ENCODE peak calls at places on chromosomes 6 and 20, in four cellular contexts. Y is K562, F is HepG2, C is WTC11. A is an unnamed sample.

GRCh38 chr6:48809700-48810099 is 653.4 kb downstream of the MMUT start:
- DNase-seq in Y (no peak), F (no peak), C (no peak), A (no peak)

GRCh38 chr6:166007349-166008263 is 160.0 kb downstream of the TBXT start:
- DNase-seq in Y (no peak), F (no peak), C (no peak), A (no peak)

GRCh38 chr6:119446623-119447008 is 97.1 kb upstream of the MAN1A1 start:
- DNase-seq in Y (no peak), F (no peak), C (no peak), A (no peak)

GRCh38 chr6:130520235-130520634 is 154.4 kb downstream of the TMEM200A start:
- DNase-seq in Y (no peak), F (no peak), C (no peak), A (no peak)

GRCh38 chr20:22962567-22963439 is 72.3 kb upstream of the SSTR4 start:
- DNase-seq in Y (no peak), F (no peak), C (no peak), A (peak; percentile 67)

GRCh38 chr6:145731432-145731831 is 3.9 kb downstream of the EPM2A start:
- DNase-seq in Y (no peak), F (no peak), C (no peak), A (no peak)

GRCh38 chr6:39388526-39389371 is 66.2 kb upstream of the KCNK16 start:
- DNase-seq in Y (no peak), F (no peak), C (no peak), A (no peak)

GRCh38 chr6:15329154-15329781 is 83.4 kb downstream of the JARID2 start:
- DNase-seq in Y (no peak), F (no peak), C (no peak), A (no peak)

GRCh38 chr6:13412639-13413465 is 74.5 kb downstream of the GFOD1 start:
- DNase-seq in Y (no peak), F (peak; percentile 80), C (no peak), A (no peak)

GRCh38 chr6:7108196-7108963 is 619 bp downstream of the RREB1 start:
- DNase-seq in Y (peak; percentile 67), F (peak; percentile 35), C (peak; percentile 60), A (peak; percentile 44)

GRCh38 chr20:62686869-62687830 is 21.5 kb upstream of the NTSR1 start:
- DNase-seq in Y (no peak), F (no peak), C (no peak), A (no peak)

GRCh38 chr6:148513145-148514071 is 170.8 kb downstream of the SASH1 start:
- DNase-seq in Y (no peak), F (no peak), C (no peak), A (no peak)

GRCh38 chr6:16707101-16707783 is 54.0 kb downstream of the ATXN1 start:
- DNase-seq in Y (no peak), F (no peak), C (no peak), A (no peak)

GRCh38 chr6:33169286-33170175 is 22.7 kb downstream of the COL11A2 start:
- DNase-seq in Y (no peak), F (no peak), C (no peak), A (no peak)

GRCh38 chr20:45487231-45487635 is 17.7 kb downstream of the WFDC2 start:
- DNase-seq in Y (peak; percentile 52), F (no peak), C (peak; percentile 58), A (no peak)

GRCh38 chr6:1618305-1619105 is 8.8 kb downstream of the FOXC1 start:
- DNase-seq in Y (no peak), F (no peak), C (no peak), A (no peak)

GRCh38 chr20:11132819-11133341 is 459.1 kb upstream of the JAG1 start:
- DNase-seq in Y (no peak), F (no peak), C (no peak), A (peak; percentile 22)

GRCh38 chr6:145241039-145241438 is 494.3 kb downstream of the EPM2A start:
- DNase-seq in Y (no peak), F (peak; percentile 26), C (no peak), A (peak; percentile 4)

GRCh38 chr20:50044353-50044960 is 61.7 kb downstream of the SNAI1 start:
- DNase-seq in Y (no peak), F (no peak), C (no peak), A (no peak)

GRCh38 chr6:89034586-89035251 is 45.8 kb upstream of the PNRC1 start:
- DNase-seq in Y (no peak), F (peak; percentile 67), C (no peak), A (peak; percentile 54)

GRCh38 chr20:43972692-43973091 is 58.0 kb downstream of the TOX2 start:
- DNase-seq in Y (no peak), F (no peak), C (no peak), A (no peak)

GRCh38 chr6:140744648-140745320 is 1370.3 kb upstream of the CITED2 start:
- DNase-seq in Y (no peak), F (no peak), C (no peak), A (no peak)

GRCh38 chr6:152368761-152369624 is 268.2 kb downstream of the SYNE1 start:
- DNase-seq in Y (no peak), F (no peak), C (no peak), A (no peak)
- TF ChIP-seq NR3C1 in Y (no peak), F (no peak), C (no peak), A (no peak)

GRCh38 chr20:18840248-18840645 is 26.7 kb downstream of the SCP2D1 start:
- DNase-seq in Y (no peak), F (no peak), C (no peak), A (no peak)
- TF ChIP-seq NR3C1 in Y (no peak), F (no peak), C (no peak), A (no peak)

GRCh38 chr6:151408858-151409257 is 17.5 kb upstream of the ZBTB2 start:
- DNase-seq in Y (no peak), F (no peak), C (no peak), A (no peak)
- TF ChIP-seq NR3C1 in Y (no peak), F (no peak), C (no peak), A (no peak)

GRCh38 chr6:170058878-170059485 is 231.9 kb downstream of the DLL1 start:
- DNase-seq in Y (no peak), F (no peak), C (no peak), A (no peak)
- TF ChIP-seq NR3C1 in Y (no peak), F (no peak), C (no peak), A (no peak)

DNA sequence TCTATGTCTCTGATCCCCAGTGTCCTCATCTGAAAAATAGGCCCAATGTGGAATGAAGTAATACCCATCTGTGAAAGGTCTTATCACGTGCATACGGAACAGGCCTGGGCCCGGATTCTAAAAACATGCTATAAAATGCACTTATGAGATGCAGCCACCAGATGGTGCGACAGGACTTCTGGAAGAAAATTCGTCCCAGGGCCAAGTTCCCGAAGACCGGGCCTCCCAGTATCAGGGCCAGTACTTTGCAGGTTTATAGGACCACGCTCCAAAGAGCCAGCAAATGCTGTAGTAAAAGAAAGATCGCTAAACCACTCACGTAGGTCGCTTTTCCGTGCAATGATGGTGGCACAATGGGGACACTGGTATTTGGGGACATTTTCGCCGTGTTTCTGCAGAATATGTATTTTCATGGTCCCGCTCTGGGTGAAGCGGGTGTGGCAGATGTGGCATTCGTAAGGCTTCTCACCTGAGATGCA is 10.6 kb downstream of the CTCFL start:
- DNase-seq in Y (peak; percentile 41), F (peak; percentile 73), C (peak; percentile 71), A (peak; percentile 68)
- TF ChIP-seq NR3C1 in Y (no peak), F (no peak), C (no peak), A (no peak)

GRCh38 chr20:8435251-8436035 is 303.4 kb downstream of the PLCB1 start:
- DNase-seq in Y (no peak), F (no peak), C (no peak), A (no peak)

GRCh38 chr20:8434326-8434876 is 302.3 kb downstream of the PLCB1 start:
- DNase-seq in Y (no peak), F (no peak), C (no peak), A (no peak)

GRCh38 chr20:8433286-8433685 is 301.2 kb downstream of the PLCB1 start:
- DNase-seq in Y (no peak), F (no peak), C (no peak), A (no peak)

GRCh38 chr20:8431538-8432434 is 299.7 kb downstream of the PLCB1 start:
- DNase-seq in Y (no peak), F (no peak), C (peak; percentile 14), A (no peak)

GRCh38 chr20:8432435-8433148 is 300.5 kb downstream of the PLCB1 start:
- DNase-seq in Y (no peak), F (no peak), C (no peak), A (no peak)
- TF ChIP-seq NR3C1 in Y (no peak), F (no peak), C (no peak), A (no peak)

DNA sequence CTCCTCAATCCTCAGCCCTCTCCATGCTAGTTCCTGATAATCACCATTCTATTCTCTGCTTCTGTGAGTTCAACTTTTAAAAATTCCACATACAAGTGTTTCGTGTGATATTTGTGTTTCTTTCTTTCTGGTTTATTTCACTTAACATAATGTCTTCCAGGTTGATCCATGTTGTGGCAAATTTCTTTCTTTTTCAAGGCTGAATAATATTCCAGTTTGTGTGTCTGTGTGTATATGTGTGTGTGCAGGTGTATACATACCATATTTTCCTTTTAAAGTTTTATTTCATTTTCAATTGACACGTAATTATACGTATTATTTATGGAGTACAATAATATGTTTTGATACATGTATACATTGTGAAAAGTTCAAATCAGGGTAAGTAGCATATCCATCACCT is 19.8 kb upstream of the SF3B5 start:
- DNase-seq in Y (no peak), F (no peak), C (no peak), A (no peak)
- TF ChIP-seq NR3C1 in Y (no peak), F (no peak), C (no peak), A (no peak)

GRCh38 chr6:134123666-134124208 is 71.3 kb upstream of the SLC2A12 start:
- DNase-seq in Y (no peak), F (peak; percentile 53), C (peak; percentile 21), A (peak; percentile 19)
- TF ChIP-seq NR3C1 in Y (no peak), F (no peak), C (no peak), A (no peak)

GRCh38 chr6:45663181-45664180 is 285.7 kb upstream of the SUPT3H start:
- DNase-seq in Y (no peak), F (no peak), C (peak; percentile 76), A (no peak)
- TF ChIP-seq NR3C1 in Y (no peak), F (no peak), C (no peak), A (no peak)